ENCODE peak calls at places on chromosomes 11 and 22, in four cellular contexts. C is IMR-90, Z is Karpas-422, M is fibroblast of lung. L is an unnamed sample.

GRCh38 chr22:35576671-35577070 is 36.0 kb downstream of the RASD2 start:
- DNase-seq in C (no peak), Z (no peak), M (no peak), L (no peak)

GRCh38 chr11:127640822-127641485 is 640.4 kb upstream of the KIRREL3 start:
- DNase-seq in C (peak; percentile 57), Z (no peak), M (no peak), L (no peak)

GRCh38 chr11:57599381-57599780 is 1.9 kb downstream of the SERPING1 start:
- DNase-seq in C (no peak), Z (no peak), M (peak; percentile 3), L (no peak)

GRCh38 chr11:104573431-104573830 is 324.8 kb downstream of the CASP12 start:
- DNase-seq in C (peak; percentile 77), Z (no peak), M (peak; percentile 74), L (no peak)

GRCh38 chr11:433111-433510 is 8.7 kb downstream of the ANO9 start:
- DNase-seq in C (no peak), Z (no peak), M (no peak), L (no peak)

GRCh38 chr22:41512421-41513194 is 31.7 kb downstream of the POLR3H start:
- DNase-seq in C (peak; percentile 70), Z (peak; percentile 45), M (peak; percentile 76), L (peak; percentile 93)

GRCh38 chr11:16365456-16366355 is 9.4 kb upstream of the SOX6 start:
- DNase-seq in C (peak; percentile 40), Z (no peak), M (peak; percentile 42), L (no peak)

GRCh38 chr11:121159721-121160120 is 58.7 kb downstream of the TECTA start:
- DNase-seq in C (no peak), Z (no peak), M (no peak), L (no peak)

GRCh38 chr11:69303427-69303826 is 9.5 kb downstream of the MYEOV start:
- DNase-seq in C (no peak), Z (peak; percentile 22), M (no peak), L (no peak)

GRCh38 chr11:100316990-100317389 is 370.1 kb upstream of the ARHGAP42 start:
- DNase-seq in C (no peak), Z (no peak), M (no peak), L (no peak)

GRCh38 chr11:45182902-45183301 is 36.5 kb downstream of the PRDM11 start:
- DNase-seq in C (peak; percentile 19), Z (peak; percentile 60), M (peak; percentile 39), L (peak; percentile 52)

GRCh38 chr11:104690243-104690642 is 208.0 kb downstream of the CASP12 start:
- DNase-seq in C (no peak), Z (no peak), M (no peak), L (no peak)

GRCh38 chr22:50733521-50734342 is 4.3 kb upstream of the ACR start:
- DNase-seq in C (peak; percentile 59), Z (no peak), M (peak; percentile 57), L (no peak)

GRCh38 chr11:117794772-117795629 is 2.0 kb downstream of the DSCAML1 start:
- DNase-seq in C (no peak), Z (no peak), M (no peak), L (no peak)

GRCh38 chr22:38266120-38266519 is 6.7 kb downstream of the TMEM184B start:
- DNase-seq in C (peak; percentile 19), Z (no peak), M (no peak), L (peak; percentile 23)
- H4K20me1 ChIP-seq in C (peaks cover 100% of the 10 kb centered on the region), Z (peaks cover 31% of the 10 kb centered on the region), M (no peaks in the 10 kb centered on the region), L (peaks cover 2% of the 10 kb centered on the region)

GRCh38 chr22:37419916-37420655 is 7.2 kb downstream of the ELFN2 start:
- DNase-seq in C (peak; percentile 17), Z (no peak), M (no peak), L (peak; percentile 77)
- H4K20me1 ChIP-seq in C (peaks cover 46% of the 10 kb centered on the region), Z (no peaks in the 10 kb centered on the region), M (no peaks in the 10 kb centered on the region), L (no peaks in the 10 kb centered on the region)

DNA sequence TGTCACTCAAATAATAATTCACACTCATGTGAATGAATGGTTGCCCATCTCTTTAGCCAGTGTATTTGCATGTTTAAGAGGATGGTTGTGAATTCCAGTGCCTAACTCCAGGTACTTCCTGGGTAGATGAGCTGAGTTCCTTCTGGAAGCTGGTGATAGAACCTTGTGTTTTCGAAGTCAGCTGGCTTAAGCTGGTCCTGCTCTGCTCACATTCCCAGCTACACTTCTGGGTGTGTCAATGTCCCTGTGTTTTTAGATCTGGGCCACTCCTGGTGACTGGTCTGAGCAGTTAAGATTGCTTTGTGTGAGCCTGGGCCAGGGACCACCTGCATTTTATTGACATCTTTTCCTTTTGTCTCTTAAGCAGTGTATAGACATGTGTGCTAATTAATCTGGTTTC is 10.6 kb downstream of the TEAD1 start:
- DNase-seq in C (no peak), Z (no peak), M (no peak), L (no peak)
- H4K20me1 ChIP-seq in C (peaks cover 95% of the 10 kb centered on the region), Z (no peaks in the 10 kb centered on the region), M (no peaks in the 10 kb centered on the region), L (no peaks in the 10 kb centered on the region)

GRCh38 chr22:45200862-45201511 is 37.3 kb downstream of the NUP50 start:
- DNase-seq in C (peak; percentile 98), Z (no peak), M (peak; percentile 78), L (peak; percentile 24)

GRCh38 chr22:45202333-45203149 is 38.2 kb downstream of the KIAA0930 start:
- DNase-seq in C (peak; percentile 32), Z (no peak), M (no peak), L (peak; percentile 23)

GRCh38 chr22:45200230-45200629 is 36.5 kb downstream of the NUP50 start:
- DNase-seq in C (no peak), Z (no peak), M (no peak), L (no peak)

GRCh38 chr22:45203150-45203974 is 37.3 kb downstream of the KIAA0930 start:
- DNase-seq in C (no peak), Z (no peak), M (no peak), L (peak; percentile 21)

DNA sequence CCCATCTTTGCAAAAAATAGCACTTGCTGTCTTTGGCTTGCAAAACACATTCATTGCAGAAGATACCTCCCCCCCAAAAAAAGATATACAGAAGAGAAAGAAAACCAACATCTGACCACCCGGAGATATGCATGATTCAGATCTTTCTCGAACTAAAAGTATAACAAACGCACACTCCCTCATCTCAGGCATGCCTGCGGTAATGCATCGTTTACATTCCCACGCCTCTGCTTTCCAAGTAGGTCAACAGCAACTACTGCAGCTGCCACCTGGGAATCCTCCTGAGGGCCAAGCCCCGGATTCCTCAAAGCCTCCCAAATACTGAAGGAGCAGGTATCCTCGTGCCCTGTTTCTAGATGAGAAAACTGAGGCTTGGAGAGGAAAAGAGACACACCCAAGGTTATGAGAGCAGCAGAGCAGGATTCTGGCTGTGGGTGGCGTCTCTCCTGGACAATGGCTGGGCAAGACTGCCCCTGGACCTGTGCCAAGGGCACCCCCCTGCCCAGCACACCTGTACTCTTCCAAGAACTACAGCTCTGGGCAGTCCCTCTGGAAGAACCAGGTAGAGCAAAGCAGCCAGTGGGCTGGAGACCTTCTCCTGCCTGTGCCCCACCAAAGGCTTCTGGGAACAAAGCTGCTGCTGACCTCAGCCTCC is 38.1 kb downstream of the NUP50 start:
- DNase-seq in C (peak; percentile 100), Z (no peak), M (peak; percentile 91), L (no peak)
- H4K20me1 ChIP-seq in C (peaks cover 24% of the 10 kb centered on the region), Z (no peaks in the 10 kb centered on the region), M (peaks cover 2% of the 10 kb centered on the region), L (peaks cover 4% of the 10 kb centered on the region)

DNA sequence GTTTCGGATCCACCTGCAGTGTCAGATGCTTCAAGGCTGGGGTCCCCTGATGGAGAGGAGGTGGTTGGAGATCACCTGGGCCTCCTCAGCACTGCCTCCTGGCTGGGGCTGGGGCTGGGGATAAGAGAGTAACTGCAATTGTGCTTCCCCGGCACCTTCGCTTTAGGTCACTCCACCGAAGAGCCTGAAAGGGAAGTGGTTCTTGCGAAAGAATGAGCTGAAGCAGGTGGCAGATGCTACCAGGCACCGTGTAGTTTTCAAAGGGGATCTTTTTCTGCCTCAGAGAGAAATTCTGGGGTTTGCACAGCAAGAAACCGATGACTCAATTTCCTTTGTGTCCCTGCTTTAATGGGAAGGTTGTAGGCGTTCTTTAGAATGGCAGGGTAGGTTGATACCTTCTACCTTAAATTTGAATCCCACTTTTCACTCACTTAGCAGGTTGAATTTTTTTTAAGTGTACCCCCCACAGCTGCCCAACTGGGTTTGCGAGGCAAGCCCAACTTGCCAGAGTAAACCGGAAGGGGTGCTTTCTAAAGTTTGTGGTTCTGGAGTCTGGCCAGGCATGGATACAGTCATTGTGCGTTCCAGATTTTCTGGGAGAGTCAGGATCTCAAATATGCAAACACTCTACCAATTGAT is 5.3 kb downstream of the CD44 start:
- DNase-seq in C (peak; percentile 84), Z (peak; percentile 63), M (peak; percentile 73), L (no peak)
- H4K20me1 ChIP-seq in C (peaks cover 98% of the 10 kb centered on the region), Z (no peaks in the 10 kb centered on the region), M (no peaks in the 10 kb centered on the region), L (no peaks in the 10 kb centered on the region)

GRCh38 chr11:129935723-129936122 is 40.3 kb upstream of the NFRKB start:
- DNase-seq in C (no peak), Z (no peak), M (no peak), L (peak; percentile 45)
- H4K20me1 ChIP-seq in C (no peaks in the 10 kb centered on the region), Z (no peaks in the 10 kb centered on the region), M (no peaks in the 10 kb centered on the region), L (no peaks in the 10 kb centered on the region)

L was measured in H9.